ENCODE peak calls at places on chromosomes 16 and 17, in nine cellular contexts. H is CD8-positive, alpha-beta T cell; P is lower lobe of right lung; J is GM23248; T is AG09309; Y is AG10803; Z is prostate gland; M is IMR-90; V is MM.1S. L is an unnamed sample.

GRCh38 chr16:1884155-1884760 is 12.3 kb upstream of the MEIOB start:
- DNase-seq in J (peak; percentile 34), Y (peak; percentile 8), T (no peak), H (no peak), M (no peak), V (no peak), P (no peak), Z (no peak), L (no peak)

GRCh38 chr16:57807968-57808528 is 5.8 kb upstream of the KIFC3 start:
- DNase-seq in H (peak; percentile 69), M (peak; percentile 91), J (peak; percentile 95), T (peak; percentile 95), V (peak; percentile 84), Y (peak; percentile 95), Z (peak; percentile 90), P (peak; percentile 89), L (peak; percentile 53)

GRCh38 chr16:4176794-4177438 is 60.7 kb upstream of the ADCY9 start:
- DNase-seq in Z (no peak), H (no peak), Y (peak; percentile 57), T (no peak), V (no peak), J (peak; percentile 91), P (no peak), M (peak; percentile 73), L (no peak)

GRCh38 chr17:80153004-80153403 is 6.1 kb upstream of the EIF4A3 start:
- DNase-seq in T (no peak), H (no peak), J (no peak), M (no peak), V (no peak), Y (no peak), P (no peak), Z (no peak), L (no peak)

GRCh38 chr16:67528870-67529638 is 425 bp downstream of the RIPOR1 start:
- DNase-seq in H (no peak), P (peak; percentile 70), M (peak; percentile 32), T (no peak), Z (no peak), J (peak; percentile 86), V (no peak), Y (peak; percentile 43), L (no peak)

GRCh38 chr16:78444-79145 is 570 bp downstream of the MPG start:
- DNase-seq in V (peak; percentile 26), P (no peak), J (peak; percentile 85), M (peak; percentile 52), Z (no peak), T (no peak), Y (peak; percentile 46), H (peak; percentile 54), L (no peak)

GRCh38 chr17:72515291-72516065 is 394.7 kb downstream of the SOX9 start:
- DNase-seq in Y (no peak), P (no peak), V (no peak), H (no peak), Z (peak; percentile 23), M (peak; percentile 65), J (peak; percentile 42), T (no peak), L (no peak)

GRCh38 chr17:30137158-30137557 is 20.5 kb downstream of the NSRP1 start:
- DNase-seq in J (no peak), M (no peak), Z (no peak), V (no peak), Y (no peak), H (no peak), P (no peak), T (no peak), L (no peak)

GRCh38 chr17:48012151-48012520 is 25.5 kb downstream of the COPZ2 start:
- DNase-seq in T (no peak), H (peak; percentile 72), M (no peak), Y (peak; percentile 30), P (peak; percentile 66), Z (no peak), J (peak; percentile 64), V (peak; percentile 85), L (no peak)
- H3K4me3 ChIP-seq in T (peak overlapping the region; percentile 29), H (peak overlapping the region; percentile 52), M (peak overlapping the region; percentile 29), Y (peak overlapping the region; percentile 53), P (peak overlapping the region; percentile 40), Z (peak overlapping the region; percentile 6), J (peak overlapping the region; percentile 71), V (peak overlapping the region; percentile 67), L (peak overlapping the region; percentile 46)

GRCh38 chr16:65116216-65116615 is 5.6 kb downstream of the CDH11 start:
- DNase-seq in T (no peak), Z (no peak), H (no peak), Y (no peak), J (no peak), P (no peak), M (no peak), V (no peak), L (no peak)

GRCh38 chr16:65118866-65119265 is 3.0 kb downstream of the CDH11 start:
- DNase-seq in H (no peak), Y (no peak), T (no peak), Z (no peak), M (peak; percentile 34), P (no peak), J (peak; percentile 27), V (no peak), L (no peak)

GRCh38 chr16:65116818-65117430 is 4.9 kb downstream of the CDH11 start:
- DNase-seq in T (no peak), H (no peak), P (no peak), V (no peak), Z (no peak), Y (peak; percentile 48), J (peak; percentile 60), M (peak; percentile 41), L (no peak)

GRCh38 chr16:65119905-65120341 is 1.9 kb downstream of the CDH11 start:
- DNase-seq in J (peak; percentile 74), Z (no peak), V (no peak), Y (peak; percentile 86), P (no peak), M (peak; percentile 76), T (peak; percentile 62), H (no peak), L (peak; percentile 47)

GRCh38 chr16:65117701-65118448 is 4.0 kb downstream of the CDH11 start:
- DNase-seq in Y (peak; percentile 86), V (peak; percentile 70), Z (peak; percentile 62), P (no peak), T (peak; percentile 70), M (peak; percentile 90), J (peak; percentile 89), H (no peak), L (peak; percentile 71)
- H3K4me3 ChIP-seq in Y (peak overlapping the region; percentile 94), V (no peak overlapping the region), Z (no peak overlapping the region), P (no peak overlapping the region), T (peak overlapping the region; percentile 33), M (peak overlapping the region; percentile 8), J (peak overlapping the region; percentile 98), H (no peak overlapping the region), L (no peak overlapping the region)

DNA sequence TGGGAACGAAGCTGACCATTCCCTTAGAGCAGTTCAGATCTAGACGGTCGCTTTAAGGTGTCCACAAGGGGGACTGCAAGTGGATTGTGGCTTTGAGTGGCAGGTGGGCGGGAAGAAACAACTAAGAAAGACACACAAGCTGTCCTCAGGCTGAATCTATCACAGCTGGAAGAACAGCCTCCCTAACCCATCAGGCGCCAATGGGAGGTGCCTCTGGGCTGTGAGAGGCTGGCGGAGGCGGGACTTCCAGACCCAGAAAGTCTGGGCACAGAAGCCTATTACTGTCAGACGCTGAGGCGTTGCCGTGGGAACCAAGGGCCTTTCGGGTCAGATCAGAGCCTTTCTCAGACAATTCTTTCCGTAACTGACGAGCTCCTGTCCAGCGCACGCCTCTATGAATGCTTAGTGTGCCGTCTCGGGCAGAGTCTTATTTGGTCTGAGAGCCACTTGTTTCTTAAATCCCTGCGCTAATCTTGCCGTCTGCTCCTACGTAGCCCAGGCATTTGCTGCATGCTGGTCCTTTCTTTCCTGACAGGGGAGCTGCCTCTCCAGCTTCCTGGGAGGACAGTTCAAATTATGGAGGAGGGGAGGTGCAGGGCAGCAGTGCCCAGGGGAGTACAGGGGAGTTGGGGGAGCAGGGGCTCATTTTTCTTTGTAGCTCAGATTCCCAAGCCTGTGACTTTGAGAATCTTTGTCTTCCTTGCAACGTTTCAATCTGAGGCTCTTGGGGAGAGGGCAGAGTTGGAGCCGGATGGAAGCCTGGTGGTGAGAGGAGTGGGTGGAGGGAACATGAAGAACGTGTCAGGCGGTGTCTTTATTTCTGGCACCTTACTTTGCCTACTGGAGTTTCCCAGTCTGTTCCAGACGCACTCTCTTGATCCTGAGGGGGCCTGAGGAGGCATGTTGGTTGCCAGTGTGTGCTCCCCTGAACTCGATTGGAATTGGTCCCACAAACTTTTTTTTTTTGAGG is 618.7 kb downstream of the KCNJ18 start:
- DNase-seq in V (peak; percentile 36), Y (no peak), H (no peak), T (no peak), M (no peak), Z (no peak), P (no peak), J (no peak), L (no peak)
- H3K4me3 ChIP-seq in V (no peak overlapping the region), Y (no peak overlapping the region), H (no peak overlapping the region), T (no peak overlapping the region), M (no peak overlapping the region), Z (no peak overlapping the region), P (no peak overlapping the region), J (no peak overlapping the region), L (no peak overlapping the region)

GRCh38 chr17:40340880-40341807 is 23.4 kb downstream of the GJD3 start:
- DNase-seq in T (no peak), H (peak; percentile 87), M (peak; percentile 73), V (no peak), Y (peak; percentile 70), Z (peak; percentile 87), P (peak; percentile 97), J (peak; percentile 92), L (no peak)

GRCh38 chr17:40340327-40340726 is 24.2 kb downstream of the GJD3 start:
- DNase-seq in H (no peak), Z (no peak), Y (no peak), J (no peak), P (no peak), M (no peak), T (no peak), V (no peak), L (no peak)

GRCh38 chr17:40343126-40344119 is 21.1 kb downstream of the GJD3 start:
- DNase-seq in Y (no peak), Z (no peak), J (peak; percentile 29), T (no peak), V (no peak), M (no peak), P (no peak), H (no peak), L (no peak)

GRCh38 chr17:40342575-40343058 is 21.9 kb downstream of the GJD3 start:
- DNase-seq in T (no peak), M (no peak), P (no peak), J (peak; percentile 50), H (no peak), V (no peak), Y (no peak), Z (no peak), L (no peak)

DNA sequence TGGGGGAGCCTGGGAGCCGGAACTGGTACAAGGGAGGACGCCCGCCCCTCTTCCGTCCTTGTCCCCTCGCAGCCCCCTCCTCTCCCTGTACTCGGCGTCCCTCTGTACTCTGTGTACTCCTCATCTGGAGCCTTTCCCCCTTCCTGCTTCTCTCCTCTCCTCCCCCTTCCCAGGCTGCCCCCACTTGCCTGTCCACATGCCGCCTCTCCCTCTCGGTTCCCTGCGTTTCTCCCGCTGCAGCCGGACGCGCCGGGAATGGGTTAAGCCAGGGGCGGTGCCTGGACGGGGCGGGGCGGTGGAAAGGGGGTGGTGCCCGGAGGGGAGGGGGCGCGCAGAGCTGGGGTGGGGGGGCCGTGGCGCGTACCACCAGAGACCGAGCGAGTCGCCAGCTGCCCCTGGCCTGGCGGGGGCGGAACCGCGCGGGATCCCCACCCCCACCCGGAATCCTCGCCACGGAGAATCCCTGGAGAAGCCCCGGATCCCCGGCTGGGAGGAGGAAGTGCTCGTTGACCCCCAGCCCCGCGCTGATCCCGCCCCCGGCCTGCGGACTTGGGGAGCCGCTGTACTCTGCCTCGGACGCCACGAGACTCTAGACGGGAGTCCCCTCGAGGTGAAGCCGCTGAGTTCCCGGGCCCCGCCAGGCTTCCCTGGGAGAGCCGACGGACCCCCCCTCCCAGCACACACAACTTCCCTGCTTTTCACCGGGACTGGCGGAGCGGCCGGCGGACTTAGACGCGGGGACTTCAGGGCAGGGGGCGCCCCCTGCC is 22.5 kb downstream of the GJD3 start:
- DNase-seq in Z (peak; percentile 77), Y (peak; percentile 46), M (peak; percentile 50), T (no peak), J (peak; percentile 86), P (peak; percentile 86), V (no peak), H (no peak), L (no peak)
- H3K4me3 ChIP-seq in Z (peak overlapping the region; percentile 77), Y (peak overlapping the region; percentile 82), M (peak overlapping the region; percentile 82), T (peak overlapping the region; percentile 52), J (peak overlapping the region; percentile 84), P (peak overlapping the region; percentile 92), V (no peak overlapping the region), H (peak overlapping the region; percentile 74), L (peak overlapping the region; percentile 57)